ENCODE peak calls at places on chromosomes 12 and 14, in four cellular contexts. Z is neuronal stem cell, A is MM.1S, G is K562. M is an unnamed sample.

GRCh38 chr14:90374813-90375212 is 22.0 kb upstream of the CALM1 start:
- DNase-seq in A (no peak), Z (no peak), G (no peak), M (no peak)

GRCh38 chr12:103369929-103370328 is 125.8 kb downstream of the C12orf42 start:
- DNase-seq in G (no peak), Z (no peak), A (peak), M (no peak)

GRCh38 chr14:91154851-91155625 is 41.2 kb downstream of the DGLUCY start:
- DNase-seq in G (no peak), A (no peak), Z (no peak), M (no peak)

GRCh38 chr14:55448146-55448614 is 7.8 kb upstream of the TBPL2 start:
- DNase-seq in A (no peak), Z (no peak), G (peak), M (peak)

GRCh38 chr12:42652048-42652447 is 62.5 kb upstream of the PRICKLE1 start:
- DNase-seq in A (no peak), G (no peak), Z (no peak), M (peak)

GRCh38 chr14:101102875-101103274 is 199.4 kb upstream of the RTL1 start:
- DNase-seq in G (no peak), Z (no peak), A (no peak), M (no peak)

GRCh38 chr12:55700255-55701018 is 7.3 kb downstream of the ITGA7 start:
- DNase-seq in G (no peak), A (no peak), Z (no peak), M (no peak)

GRCh38 chr12:131867891-131868675 is 26.3 kb upstream of the ULK1 start:
- DNase-seq in Z (no peak), G (no peak), A (no peak), M (no peak)

GRCh38 chr14:59582845-59583509 is 6.4 kb upstream of the CCDC175 start:
- DNase-seq in Z (no peak), A (no peak), G (peak), M (no peak)

GRCh38 chr14:67738740-67739504 is 37.2 kb downstream of the RDH12 start:
- DNase-seq in Z (no peak), G (peak), A (no peak), M (peak)

GRCh38 chr14:88613552-88614010 is 50.7 kb downstream of the ZC3H14 start:
- DNase-seq in G (no peak), A (no peak), Z (no peak), M (no peak)

GRCh38 chr12:119931402-119931801 is 54.3 kb upstream of the CIT start:
- DNase-seq in Z (no peak), G (no peak), A (no peak), M (no peak)

GRCh38 chr12:122326597-122326996 is 60.3 kb upstream of the VPS33A start:
- DNase-seq in G (no peak), Z (no peak), A (peak), M (no peak)

GRCh38 chr12:113241191-113242017 is 20.1 kb downstream of the TPCN1 start:
- DNase-seq in Z (no peak), G (no peak), A (peak), M (peak)

GRCh38 chr14:23360496-23360895 is 4.5 kb downstream of the EFS start:
- DNase-seq in Z (no peak), G (peak), A (no peak), M (no peak)

GRCh38 chr12:67661311-67662011 is 12.9 kb downstream of the DYRK2 start:
- DNase-seq in G (no peak), A (no peak), Z (no peak), M (no peak)

GRCh38 chr12:91007531-91008290 is 2.9 kb upstream of the EPYC start:
- DNase-seq in Z (no peak), A (peak), G (no peak), M (no peak)

GRCh38 chr12:2013527-2014223 is 9.4 kb upstream of the DCP1B start:
- DNase-seq in Z (no peak), A (no peak), G (no peak), M (no peak)

GRCh38 chr14:89635615-89636014 is 218.6 kb upstream of the FOXN3 start:
- DNase-seq in Z (no peak), G (no peak), A (no peak), M (no peak)

GRCh38 chr14:103593577-103593976 is 30.8 kb downstream of the COA8 start:
- DNase-seq in G (no peak), Z (no peak), A (peak), M (no peak)

GRCh38 chr12:18837025-18837424 is 99.1 kb downstream of the CAPZA3 start:
- DNase-seq in Z (no peak), G (no peak), A (no peak), M (no peak)

GRCh38 chr12:49357099-49357678 is 10.1 kb upstream of the SPATS2 start:
- DNase-seq in G (no peak), Z (no peak), A (peak), M (peak)

GRCh38 chr14:68235011-68235410 is 415.4 kb downstream of the RAD51B start:
- DNase-seq in A (no peak), G (no peak), Z (no peak), M (no peak)

GRCh38 chr14:101495827-101496778 is 65.2 kb upstream of the DIO3 start:
- DNase-seq in A (no peak), G (no peak), Z (peak), M (no peak)

GRCh38 chr12:113650476-113650875 is 178.8 kb upstream of the LHX5 start:
- DNase-seq in Z (no peak), G (no peak), A (no peak), M (no peak)

GRCh38 chr12:78385541-78385940 is 479.0 kb upstream of the SYT1 start:
- DNase-seq in A (no peak), Z (no peak), G (no peak), M (no peak)

GRCh38 chr12:67692135-67692534 is 43.6 kb downstream of the DYRK2 start:
- DNase-seq in G (no peak), A (no peak), Z (no peak), M (no peak)

GRCh38 chr12:47216150-47216677 is 136.5 kb upstream of the AMIGO2 start:
- DNase-seq in A (peak), Z (no peak), G (no peak), M (no peak)

GRCh38 chr14:22272408-22272807 is 316.6 kb downstream of the DAD1 start:
- DNase-seq in Z (no peak), A (no peak), G (no peak), M (no peak)

GRCh38 chr12:130281157-130281799 is 56.4 kb upstream of the PIWIL1 start:
- DNase-seq in Z (peak), A (no peak), G (peak), M (peak)

GRCh38 chr14:22339277-22339676 is 249.7 kb downstream of the DAD1 start:
- DNase-seq in Z (no peak), A (no peak), G (no peak), M (no peak)

GRCh38 chr14:91286530-91286937 is 42.0 kb upstream of the GPR68 start:
- DNase-seq in Z (peak), A (peak), G (peak), M (peak)

DNA sequence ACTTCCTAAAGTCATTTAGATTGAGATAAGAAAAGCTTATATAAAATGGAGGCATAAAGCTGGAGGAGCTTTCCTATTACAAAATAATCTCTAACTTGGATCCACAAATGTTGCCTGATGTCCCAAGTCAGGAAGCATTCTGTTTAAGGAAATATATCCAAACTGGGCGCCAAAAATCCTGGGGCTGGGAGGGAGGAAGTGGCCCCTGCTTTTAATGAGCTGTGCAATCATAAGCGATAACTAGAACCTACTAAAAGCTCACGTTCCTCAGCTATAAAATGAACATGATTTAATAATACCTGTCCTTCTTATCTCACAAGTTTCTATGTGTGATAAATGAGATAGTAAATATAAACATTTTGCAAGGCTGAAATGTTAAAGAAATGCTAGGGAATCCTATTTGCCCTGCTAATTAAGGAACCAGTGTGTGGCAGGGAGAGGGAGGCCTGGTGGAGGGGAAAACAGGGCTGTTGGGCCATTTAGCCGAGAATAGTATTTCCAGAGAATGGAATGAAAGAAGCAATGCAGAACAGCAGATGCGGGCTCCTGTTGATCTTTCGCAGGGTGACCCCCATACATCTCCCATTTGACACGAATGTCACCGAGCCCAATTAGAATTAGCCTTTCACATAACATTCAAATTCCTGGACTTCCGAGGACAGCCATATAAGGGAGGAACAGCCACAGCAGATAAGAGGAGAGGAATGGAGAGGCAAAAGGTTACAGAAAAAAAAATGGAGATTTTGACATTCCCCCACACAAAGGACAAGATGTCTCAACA is 25.9 kb downstream of the DUSP6 start:
- DNase-seq in G (no peak), A (no peak), Z (peak), M (no peak)
- H2AFZ ChIP-seq in G (peak), A (no peak), Z (peak), M (no peak)

GRCh38 chr14:81164167-81164774 is 56.5 kb downstream of the GTF2A1 start:
- DNase-seq in G (peak), A (peak), Z (peak), M (peak)

GRCh38 chr14:81161749-81162148 is 59.0 kb downstream of the GTF2A1 start:
- DNase-seq in Z (no peak), A (no peak), G (no peak), M (no peak)

GRCh38 chr14:81165188-81165587 is 55.6 kb downstream of the GTF2A1 start:
- DNase-seq in Z (no peak), A (no peak), G (no peak), M (no peak)

GRCh38 chr14:81161088-81161487 is 59.7 kb downstream of the GTF2A1 start:
- DNase-seq in A (no peak), G (no peak), Z (no peak), M (no peak)

GRCh38 chr14:81162941-81163340 is 57.8 kb downstream of the GTF2A1 start:
- DNase-seq in G (no peak), A (no peak), Z (no peak), M (no peak)
- H2AFZ ChIP-seq in G (no peak), A (no peak), Z (no peak), M (no peak)

GRCh38 chr12:104835317-104835716 is 122.8 kb downstream of the SLC41A2 start:
- DNase-seq in Z (no peak), G (no peak), A (no peak), M (no peak)
- H2AFZ ChIP-seq in Z (no peak), G (no peak), A (no peak), M (no peak)

GRCh38 chr14:71140157-71140556 is 232.9 kb downstream of the PCNX1 start:
- DNase-seq in A (no peak), Z (no peak), G (no peak), M (no peak)
- H2AFZ ChIP-seq in A (no peak), Z (no peak), G (no peak), M (no peak)

DNA sequence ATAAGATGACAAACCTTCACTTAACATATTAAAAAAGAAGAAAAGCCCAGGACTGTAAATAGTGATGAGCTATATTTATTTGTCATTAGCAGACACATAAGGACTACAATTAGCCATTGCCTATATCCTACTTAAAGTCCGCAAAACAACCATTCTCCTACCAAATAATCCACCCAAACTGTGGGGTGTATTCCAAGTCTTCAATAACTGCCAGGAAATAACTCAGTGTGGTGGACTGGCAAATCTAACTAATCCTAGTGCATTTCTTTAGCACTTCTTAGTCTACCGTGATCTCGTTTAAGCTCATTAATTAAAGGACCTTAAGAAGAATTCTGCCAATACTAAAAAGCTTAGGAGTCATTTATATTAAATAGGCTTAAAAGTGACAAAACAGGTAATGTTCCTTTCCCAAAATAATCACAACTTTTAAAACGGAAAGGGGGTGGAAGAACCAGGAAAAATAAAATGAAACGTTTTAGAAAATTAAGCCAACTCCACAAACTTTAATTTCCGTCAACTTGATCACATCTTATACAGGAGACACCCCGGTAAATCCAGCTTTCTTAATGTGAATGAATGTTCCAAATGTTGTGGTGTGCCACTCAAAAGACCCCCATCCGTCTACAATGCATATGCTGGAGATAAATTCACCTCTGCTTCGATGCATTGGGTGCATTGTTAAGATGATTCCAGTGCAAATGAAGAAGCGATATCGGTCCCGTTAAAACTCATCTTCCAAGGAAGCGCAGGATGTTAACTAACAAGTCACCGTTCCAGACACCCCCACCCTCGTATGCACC is 1.7 kb downstream of the NOVA1 start:
- DNase-seq in Z (no peak), G (no peak), A (no peak), M (no peak)
- H2AFZ ChIP-seq in Z (peak), G (no peak), A (no peak), M (peak)

DNA sequence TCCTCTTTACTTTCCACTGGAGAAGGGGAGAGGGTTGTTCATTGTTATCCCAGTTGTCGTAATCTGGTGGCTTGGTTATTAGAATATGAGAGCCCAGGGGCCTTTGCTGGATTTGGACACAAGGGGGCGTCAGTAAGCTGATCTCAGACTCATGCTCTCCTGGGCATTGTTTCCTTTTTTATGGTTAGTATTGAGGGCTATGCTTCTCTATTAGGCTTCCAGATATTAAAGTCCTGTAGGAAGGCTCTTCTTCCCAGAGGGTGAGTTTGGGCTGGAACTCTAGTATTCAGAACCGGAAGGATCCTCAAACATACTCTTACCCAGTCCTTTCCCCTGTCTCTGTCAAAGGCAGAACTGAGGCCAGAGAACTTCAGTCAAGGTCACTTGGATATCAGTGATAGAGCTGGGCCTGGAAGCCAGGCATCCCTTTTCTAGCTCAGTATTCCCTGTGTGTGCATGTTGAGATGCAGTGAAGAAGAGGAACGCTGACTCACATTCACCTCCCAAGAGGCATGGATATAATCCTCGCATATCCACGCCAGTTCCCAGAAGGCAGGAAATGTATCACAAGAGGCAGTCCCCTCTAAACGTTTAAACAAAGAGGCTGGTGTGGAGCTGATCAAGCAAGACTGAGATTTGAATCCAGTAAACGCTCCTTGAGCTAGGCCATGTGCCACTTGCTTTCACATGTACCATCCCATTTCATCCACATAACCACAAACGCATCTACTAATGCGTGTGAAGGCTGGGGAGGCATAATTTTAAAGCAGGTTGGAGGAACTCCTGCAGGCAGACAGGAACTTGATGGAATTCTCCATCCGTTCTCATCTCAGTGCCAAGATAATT is 41.6 kb downstream of the UBE3B start:
- DNase-seq in A (peak), Z (peak), G (peak), M (no peak)
- H2AFZ ChIP-seq in A (no peak), Z (peak), G (no peak), M (no peak)

M was measured in PC-9.